ENCODE peak calls at places on chromosomes 1 and 21, in nine cellular contexts. One of them, this sample, is unnamed.
A peak's percentile ranks its signal among the peaks of the same experiment; 100 is the strongest.

GRCh38 chr1:63779338-63779819 is 5.6 kb downstream of the ROR1 start:
- DNase-seq in cardiac muscle cell: no peak
- DNase-seq in suprapubic skin: no peak
- DNase-seq in right lobe of liver: no peak
- DNase-seq in uterus: no peak
- DNase-seq in endodermal cell: no peak
- DNase-seq in small intestine: no peak
- DNase-seq in sigmoid colon: no peak
- DNase-seq in PC-9: no peak
- DNase-seq in this sample: no peak

GRCh38 chr1:162696286-162696862 is 64.1 kb downstream of the DDR2 start:
- DNase-seq in cardiac muscle cell: peak; percentile 95
- DNase-seq in uterus: peak; percentile 89
- DNase-seq in right lobe of liver: no peak
- DNase-seq in small intestine: no peak
- DNase-seq in suprapubic skin: peak; percentile 76
- DNase-seq in sigmoid colon: peak; percentile 95
- DNase-seq in endodermal cell: peak; percentile 91
- DNase-seq in PC-9: peak; percentile 65
- DNase-seq in this sample: peak; percentile 89

GRCh38 chr1:182493063-182493462 is 43.1 kb downstream of the RGSL1 start:
- DNase-seq in suprapubic skin: no peak
- DNase-seq in uterus: no peak
- DNase-seq in cardiac muscle cell: no peak
- DNase-seq in endodermal cell: no peak
- DNase-seq in sigmoid colon: no peak
- DNase-seq in small intestine: no peak
- DNase-seq in PC-9: no peak
- DNase-seq in right lobe of liver: no peak
- DNase-seq in this sample: no peak

GRCh38 chr1:39832294-39832693 is 43.6 kb upstream of the BMP8B start:
- DNase-seq in endodermal cell: no peak
- DNase-seq in suprapubic skin: no peak
- DNase-seq in PC-9: no peak
- DNase-seq in small intestine: no peak
- DNase-seq in right lobe of liver: no peak
- DNase-seq in cardiac muscle cell: no peak
- DNase-seq in uterus: no peak
- DNase-seq in sigmoid colon: no peak
- DNase-seq in this sample: no peak

GRCh38 chr1:192108143-192108542 is 50.1 kb upstream of the RGS18 start:
- DNase-seq in small intestine: no peak
- DNase-seq in suprapubic skin: no peak
- DNase-seq in sigmoid colon: no peak
- DNase-seq in uterus: no peak
- DNase-seq in cardiac muscle cell: peak; percentile 38
- DNase-seq in PC-9: no peak
- DNase-seq in right lobe of liver: no peak
- DNase-seq in endodermal cell: peak; percentile 63
- DNase-seq in this sample: no peak

GRCh38 chr1:182054698-182055326 is 6.7 kb downstream of the ZNF648 start:
- DNase-seq in PC-9: no peak
- DNase-seq in uterus: peak; percentile 31
- DNase-seq in endodermal cell: peak; percentile 82
- DNase-seq in small intestine: peak; percentile 44
- DNase-seq in sigmoid colon: no peak
- DNase-seq in cardiac muscle cell: peak; percentile 5
- DNase-seq in right lobe of liver: no peak
- DNase-seq in suprapubic skin: no peak
- DNase-seq in this sample: peak; percentile 18

GRCh38 chr1:21339402-21340229 is 49.4 kb upstream of the ECE1 start:
- DNase-seq in sigmoid colon: no peak
- DNase-seq in suprapubic skin: no peak
- DNase-seq in endodermal cell: no peak
- DNase-seq in cardiac muscle cell: no peak
- DNase-seq in uterus: no peak
- DNase-seq in small intestine: no peak
- DNase-seq in right lobe of liver: no peak
- DNase-seq in PC-9: no peak
- DNase-seq in this sample: no peak

GRCh38 chr1:18666317-18666920 is 35.8 kb downstream of the PAX7 start:
- DNase-seq in uterus: no peak
- DNase-seq in cardiac muscle cell: no peak
- DNase-seq in sigmoid colon: no peak
- DNase-seq in small intestine: no peak
- DNase-seq in right lobe of liver: no peak
- DNase-seq in PC-9: peak; percentile 77
- DNase-seq in endodermal cell: no peak
- DNase-seq in suprapubic skin: no peak
- DNase-seq in this sample: peak; percentile 53

GRCh38 chr1:28280501-28280900 is 21.2 kb downstream of the SESN2 start:
- DNase-seq in small intestine: no peak
- DNase-seq in uterus: peak; percentile 30
- DNase-seq in PC-9: no peak
- DNase-seq in endodermal cell: no peak
- DNase-seq in right lobe of liver: peak; percentile 34
- DNase-seq in suprapubic skin: no peak
- DNase-seq in sigmoid colon: no peak
- DNase-seq in cardiac muscle cell: no peak
- DNase-seq in this sample: no peak

GRCh38 chr1:180158149-180159147 is 3.8 kb downstream of the QSOX1 start:
- DNase-seq in sigmoid colon: no peak
- DNase-seq in suprapubic skin: no peak
- DNase-seq in uterus: no peak
- DNase-seq in PC-9: no peak
- DNase-seq in right lobe of liver: no peak
- DNase-seq in small intestine: peak; percentile 18
- DNase-seq in endodermal cell: no peak
- DNase-seq in cardiac muscle cell: no peak
- DNase-seq in this sample: no peak

GRCh38 chr1:16921391-16922185 is at the start of gene CROCC:
- DNase-seq in cardiac muscle cell: peak; percentile 74
- DNase-seq in small intestine: no peak
- DNase-seq in suprapubic skin: no peak
- DNase-seq in endodermal cell: peak; percentile 98
- DNase-seq in right lobe of liver: peak; percentile 51
- DNase-seq in sigmoid colon: peak; percentile 69
- DNase-seq in PC-9: no peak
- DNase-seq in uterus: no peak
- DNase-seq in this sample: no peak

GRCh38 chr21:43573921-43574320 is 85.4 kb downstream of the HSF2BP start:
- DNase-seq in uterus: no peak
- DNase-seq in suprapubic skin: no peak
- DNase-seq in small intestine: no peak
- DNase-seq in PC-9: no peak
- DNase-seq in endodermal cell: no peak
- DNase-seq in right lobe of liver: no peak
- DNase-seq in sigmoid colon: no peak
- DNase-seq in cardiac muscle cell: no peak
- DNase-seq in this sample: no peak

GRCh38 chr21:36359185-36359584 is 26.0 kb upstream of the CHAF1B start:
- DNase-seq in small intestine: no peak
- DNase-seq in sigmoid colon: no peak
- DNase-seq in uterus: no peak
- DNase-seq in endodermal cell: no peak
- DNase-seq in cardiac muscle cell: no peak
- DNase-seq in suprapubic skin: no peak
- DNase-seq in right lobe of liver: no peak
- DNase-seq in PC-9: no peak
- DNase-seq in this sample: no peak

GRCh38 chr1:180415985-180416633 is 86.3 kb downstream of the ACBD6 start:
- DNase-seq in cardiac muscle cell: peak; percentile 68
- DNase-seq in endodermal cell: no peak
- DNase-seq in sigmoid colon: no peak
- DNase-seq in right lobe of liver: no peak
- DNase-seq in PC-9: no peak
- DNase-seq in suprapubic skin: no peak
- DNase-seq in uterus: no peak
- DNase-seq in small intestine: peak; percentile 44
- DNase-seq in this sample: no peak

GRCh38 chr1:218426343-218426657 is 81.2 kb downstream of the TGFB2 start:
- DNase-seq in endodermal cell: no peak
- DNase-seq in suprapubic skin: no peak
- DNase-seq in cardiac muscle cell: peak; percentile 92
- DNase-seq in uterus: peak; percentile 30
- DNase-seq in sigmoid colon: peak; percentile 73
- DNase-seq in PC-9: peak; percentile 43
- DNase-seq in right lobe of liver: no peak
- DNase-seq in small intestine: peak; percentile 5
- DNase-seq in this sample: no peak

GRCh38 chr1:220189750-220190347 is 82.4 kb downstream of the RAB3GAP2 start:
- DNase-seq in PC-9: no peak
- DNase-seq in endodermal cell: no peak
- DNase-seq in right lobe of liver: no peak
- DNase-seq in uterus: no peak
- DNase-seq in suprapubic skin: no peak
- DNase-seq in sigmoid colon: no peak
- DNase-seq in cardiac muscle cell: peak; percentile 47
- DNase-seq in small intestine: peak; percentile 23
- DNase-seq in this sample: no peak

GRCh38 chr1:52237430-52237829 is 95.5 kb downstream of the ZFYVE9 start:
- DNase-seq in uterus: no peak
- DNase-seq in small intestine: no peak
- DNase-seq in cardiac muscle cell: peak; percentile 61
- DNase-seq in suprapubic skin: no peak
- DNase-seq in right lobe of liver: no peak
- DNase-seq in PC-9: no peak
- DNase-seq in endodermal cell: no peak
- DNase-seq in sigmoid colon: no peak
- DNase-seq in this sample: no peak

GRCh38 chr21:16563795-16564194 is 834.0 kb downstream of the USP25 start:
- DNase-seq in cardiac muscle cell: peak; percentile 62
- DNase-seq in right lobe of liver: peak; percentile 76
- DNase-seq in PC-9: peak; percentile 83
- DNase-seq in sigmoid colon: no peak
- DNase-seq in suprapubic skin: no peak
- DNase-seq in small intestine: no peak
- DNase-seq in endodermal cell: peak; percentile 83
- DNase-seq in uterus: no peak
- DNase-seq in this sample: no peak

GRCh38 chr1:152906023-152906565 is 2.3 kb upstream of the IVL start:
- DNase-seq in cardiac muscle cell: no peak
- DNase-seq in right lobe of liver: no peak
- DNase-seq in uterus: no peak
- DNase-seq in endodermal cell: no peak
- DNase-seq in suprapubic skin: no peak
- DNase-seq in sigmoid colon: no peak
- DNase-seq in PC-9: peak; percentile 73
- DNase-seq in small intestine: no peak
- DNase-seq in this sample: no peak

GRCh38 chr1:150560011-150560438 is 10.8 kb downstream of the ADAMTSL4 start:
- DNase-seq in endodermal cell: peak; percentile 95
- DNase-seq in uterus: peak; percentile 81
- DNase-seq in sigmoid colon: peak; percentile 91
- DNase-seq in cardiac muscle cell: peak; percentile 62
- DNase-seq in right lobe of liver: peak; percentile 75
- DNase-seq in small intestine: peak; percentile 81
- DNase-seq in PC-9: peak; percentile 63
- DNase-seq in suprapubic skin: peak; percentile 91
- DNase-seq in this sample: peak; percentile 70
- H3K4me3 ChIP-seq in endodermal cell: no peak overlapping the region
- H3K4me3 ChIP-seq in uterus: no peak overlapping the region
- H3K4me3 ChIP-seq in sigmoid colon: peak overlapping the region; percentile 59
- H3K4me3 ChIP-seq in cardiac muscle cell: no peak overlapping the region
- H3K4me3 ChIP-seq in right lobe of liver: peak overlapping the region; percentile 58
- H3K4me3 ChIP-seq in small intestine: no peak overlapping the region
- H3K4me3 ChIP-seq in PC-9: no peak overlapping the region
- H3K4me3 ChIP-seq in suprapubic skin: peak overlapping the region; percentile 57
- H3K4me3 ChIP-seq in this sample: no peak overlapping the region

DNA sequence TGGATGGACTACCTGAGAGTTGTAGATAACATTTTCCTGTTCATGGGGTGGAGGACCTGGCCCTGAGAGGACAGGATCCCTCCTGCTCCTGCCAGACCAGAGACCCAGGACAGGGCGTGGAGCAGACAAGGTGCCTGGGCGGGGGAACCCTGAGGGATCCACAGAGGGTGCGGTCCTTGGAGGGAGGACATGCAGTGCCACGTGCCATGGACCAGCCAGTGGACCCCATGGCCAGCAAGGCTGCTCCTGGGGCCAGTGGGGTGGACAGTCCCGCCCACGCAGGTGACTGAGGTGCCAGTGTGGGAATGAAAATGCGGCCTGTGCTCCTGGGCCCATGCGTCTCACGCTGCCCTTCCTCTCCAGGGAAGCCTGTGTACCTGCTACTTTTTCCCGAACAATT is 3.6 kb downstream of the RER1 start:
- DNase-seq in PC-9: no peak
- DNase-seq in right lobe of liver: no peak
- DNase-seq in suprapubic skin: no peak
- DNase-seq in small intestine: peak; percentile 36
- DNase-seq in cardiac muscle cell: no peak
- DNase-seq in uterus: no peak
- DNase-seq in endodermal cell: no peak
- DNase-seq in sigmoid colon: peak; percentile 66
- DNase-seq in this sample: no peak
- H3K4me1 ChIP-seq in PC-9: peaks cover 12% of the 10 kb centered on the region
- H3K4me1 ChIP-seq in right lobe of liver: no peaks in the 10 kb centered on the region
- H3K4me1 ChIP-seq in suprapubic skin: peaks cover 67% of the 10 kb centered on the region
- H3K4me1 ChIP-seq in small intestine: peaks cover 11% of the 10 kb centered on the region
- H3K4me1 ChIP-seq in cardiac muscle cell: peaks cover 5% of the 10 kb centered on the region
- H3K4me1 ChIP-seq in uterus: peaks cover 7% of the 10 kb centered on the region
- H3K4me1 ChIP-seq in endodermal cell: peaks cover 6% of the 10 kb centered on the region
- H3K4me1 ChIP-seq in sigmoid colon: peaks cover 38% of the 10 kb centered on the region
- H3K4me1 ChIP-seq in this sample: peaks cover 27% of the 10 kb centered on the region

DNA sequence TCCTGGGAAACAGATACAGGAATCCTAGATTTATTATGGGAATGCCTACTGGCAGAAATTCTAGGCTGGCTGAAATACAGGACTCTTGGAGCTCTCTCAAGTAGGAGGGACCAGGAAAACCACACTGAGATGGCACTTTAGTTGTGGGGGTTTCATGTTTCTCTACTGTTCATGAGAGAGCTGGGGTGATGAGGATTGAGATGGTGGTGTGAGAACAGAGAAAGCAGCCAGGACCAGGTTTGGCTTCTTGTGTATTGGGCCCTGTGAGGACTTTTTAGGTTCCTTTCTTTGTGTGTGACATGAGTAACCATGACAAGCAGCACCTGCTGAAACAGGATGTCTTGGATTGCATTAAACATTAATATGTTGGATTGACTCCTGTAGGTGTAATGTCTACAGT is 4.9 kb downstream of the ARID1A start:
- DNase-seq in sigmoid colon: no peak
- DNase-seq in endodermal cell: no peak
- DNase-seq in suprapubic skin: no peak
- DNase-seq in cardiac muscle cell: no peak
- DNase-seq in uterus: no peak
- DNase-seq in small intestine: no peak
- DNase-seq in PC-9: no peak
- DNase-seq in right lobe of liver: no peak
- DNase-seq in this sample: no peak
- H3K4me3 ChIP-seq in sigmoid colon: no peak overlapping the region
- H3K4me3 ChIP-seq in endodermal cell: peak overlapping the region; percentile 87
- H3K4me3 ChIP-seq in suprapubic skin: no peak overlapping the region
- H3K4me3 ChIP-seq in cardiac muscle cell: peak overlapping the region; percentile 95
- H3K4me3 ChIP-seq in uterus: no peak overlapping the region
- H3K4me3 ChIP-seq in small intestine: no peak overlapping the region
- H3K4me3 ChIP-seq in PC-9: peak overlapping the region; percentile 67
- H3K4me3 ChIP-seq in right lobe of liver: no peak overlapping the region
- H3K4me3 ChIP-seq in this sample: no peak overlapping the region

DNA sequence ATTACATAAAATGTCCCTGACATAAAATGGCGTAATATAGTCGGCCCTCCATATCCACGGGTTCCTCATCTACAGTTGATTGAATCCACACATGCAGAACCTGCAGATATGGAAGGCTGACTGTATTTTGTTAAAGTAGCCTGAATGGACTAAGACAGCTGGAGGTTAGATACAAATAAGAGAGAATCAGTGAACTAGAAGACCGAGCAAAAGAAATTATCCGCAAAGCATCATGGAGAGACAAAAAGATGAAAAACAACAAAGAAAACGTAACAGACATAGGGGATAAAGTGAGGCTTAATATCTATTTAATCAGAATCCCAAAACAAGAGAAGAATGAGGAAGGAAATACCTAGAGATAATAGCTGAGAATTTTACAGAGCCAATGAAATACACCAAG is 20.3 kb downstream of the LTN1 start:
- DNase-seq in suprapubic skin: no peak
- DNase-seq in uterus: no peak
- DNase-seq in sigmoid colon: no peak
- DNase-seq in right lobe of liver: no peak
- DNase-seq in endodermal cell: no peak
- DNase-seq in PC-9: no peak
- DNase-seq in cardiac muscle cell: no peak
- DNase-seq in small intestine: no peak
- DNase-seq in this sample: no peak
- H3K4me1 ChIP-seq in suprapubic skin: no peaks in the 10 kb centered on the region
- H3K4me1 ChIP-seq in uterus: no peaks in the 10 kb centered on the region
- H3K4me1 ChIP-seq in sigmoid colon: no peaks in the 10 kb centered on the region
- H3K4me1 ChIP-seq in right lobe of liver: no peaks in the 10 kb centered on the region
- H3K4me1 ChIP-seq in endodermal cell: no peaks in the 10 kb centered on the region
- H3K4me1 ChIP-seq in PC-9: no peaks in the 10 kb centered on the region
- H3K4me1 ChIP-seq in cardiac muscle cell: no peaks in the 10 kb centered on the region
- H3K4me1 ChIP-seq in small intestine: no peaks in the 10 kb centered on the region
- H3K4me1 ChIP-seq in this sample: no peaks in the 10 kb centered on the region

This sample was measured in prostate gland.